ENCODE peak calls at places on chromosome 22, in seven cellular contexts. H is GM20000, T is cardiac fibroblast, Q is astrocyte of the spinal cord, O is endothelial cell of umbilical vein, U is WERI-Rb-1, K is uterus. E is an unnamed sample.

GRCh38 chr22:49040754-49041467 is 786.8 kb downstream of the BRD1 start:
- DNase-seq in H (no peak), T (no peak), Q (no peak), O (no peak), U (no peak), K (no peak), E (no peak)

GRCh38 chr22:27488456-27489224 is 312.9 kb downstream of the MN1 start:
- DNase-seq in H (no peak), T (no peak), Q (no peak), O (peak; percentile 53), U (no peak), K (no peak), E (no peak)

GRCh38 chr22:22422629-22423112 is 85.9 kb downstream of the ZNF280B start:
- DNase-seq in H (peak; percentile 85), T (peak; percentile 77), Q (peak; percentile 51), O (peak; percentile 58), U (peak; percentile 84), K (no peak), E (peak; percentile 80)

GRCh38 chr22:24707477-24707816 is 67.1 kb downstream of the PIWIL3 start:
- DNase-seq in H (no peak), T (no peak), Q (no peak), O (no peak), U (no peak), K (no peak), E (no peak)

GRCh38 chr22:21834869-21835268 is 32.6 kb downstream of the MAPK1 start:
- DNase-seq in H (no peak), T (no peak), Q (no peak), O (no peak), U (no peak), K (no peak), E (no peak)

GRCh38 chr22:35212020-35212419 is 45.3 kb upstream of the HMGXB4 start:
- DNase-seq in H (no peak), T (peak; percentile 52), Q (peak; percentile 33), O (no peak), U (no peak), K (no peak), E (no peak)

GRCh38 chr22:25027552-25027951 is 75.0 kb downstream of the KIAA1671 start:
- DNase-seq in H (no peak), T (no peak), Q (no peak), O (no peak), U (no peak), K (no peak), E (no peak)

GRCh38 chr22:39592104-39593060 is 21.8 kb downstream of the CACNA1I start:
- DNase-seq in H (no peak), T (peak; percentile 78), Q (peak; percentile 77), O (peak; percentile 38), U (peak; percentile 79), K (no peak), E (no peak)

GRCh38 chr22:26573026-26573662 is 16.8 kb downstream of the TPST2 start:
- DNase-seq in H (no peak), T (peak; percentile 36), Q (peak; percentile 42), O (peak; percentile 93), U (no peak), K (peak; percentile 51), E (no peak)

GRCh38 chr22:38138961-38139360 is 28.5 kb upstream of the BAIAP2L2 start:
- DNase-seq in H (no peak), T (no peak), Q (no peak), O (no peak), U (no peak), K (no peak), E (no peak)

GRCh38 chr22:36586250-36586649 is 57.3 kb upstream of the EIF3D start:
- DNase-seq in H (no peak), T (no peak), Q (no peak), O (no peak), U (no peak), K (no peak), E (no peak)

GRCh38 chr22:36585841-36586240 is 56.9 kb upstream of the EIF3D start:
- DNase-seq in H (no peak), T (no peak), Q (no peak), O (no peak), U (no peak), K (no peak), E (no peak)

GRCh38 chr22:36588285-36588684 is 59.3 kb upstream of the EIF3D start:
- DNase-seq in H (no peak), T (no peak), Q (no peak), O (no peak), U (no peak), K (no peak), E (no peak)

GRCh38 chr22:36586852-36587251 is 57.9 kb upstream of the EIF3D start:
- DNase-seq in H (no peak), T (no peak), Q (no peak), O (no peak), U (no peak), K (no peak), E (no peak)

DNA sequence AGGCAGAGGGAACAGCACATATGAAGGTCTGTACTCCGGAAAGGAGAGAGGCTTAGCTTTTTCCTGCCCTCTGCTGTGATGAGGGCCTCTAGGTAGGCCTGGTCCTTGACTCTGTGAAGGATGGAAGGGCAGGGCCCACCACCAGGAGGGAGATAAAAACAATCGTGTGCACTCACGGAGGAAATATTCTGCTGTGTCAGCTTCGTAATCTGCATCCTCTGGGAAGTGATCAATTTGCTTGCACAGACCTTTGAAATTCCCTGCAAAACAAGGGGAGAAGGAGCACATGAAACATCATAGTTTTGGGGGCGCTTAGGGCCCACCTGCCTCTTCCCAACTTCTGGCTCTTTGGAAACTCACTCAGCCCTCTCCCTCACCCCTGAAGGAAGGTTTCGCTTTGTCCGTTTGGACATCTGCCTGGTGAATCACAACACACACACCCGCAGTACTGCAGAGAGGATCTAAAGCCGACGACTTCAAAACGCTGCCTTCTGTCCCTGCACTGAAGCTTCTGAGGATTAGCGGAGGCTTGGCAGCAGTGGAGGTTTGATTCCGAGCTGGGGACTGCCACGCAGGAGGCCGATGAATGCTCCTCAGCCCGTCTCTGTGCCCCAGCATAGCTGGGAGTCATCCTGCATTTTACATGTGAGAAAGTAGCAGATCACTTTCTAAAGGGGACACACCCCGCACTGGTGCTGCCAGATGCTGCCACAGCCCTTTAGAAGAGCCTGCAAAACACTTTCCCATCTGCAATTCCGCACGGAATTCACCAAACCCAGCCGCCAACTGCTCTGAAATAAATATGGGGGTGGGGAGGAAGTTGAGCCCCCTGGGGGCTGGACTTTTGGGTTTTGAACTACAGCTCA is 58.6 kb upstream of the EIF3D start:
- DNase-seq in H (no peak), T (peak; percentile 59), Q (peak; percentile 38), O (no peak), U (peak; percentile 72), K (no peak), E (no peak)
- TF ChIP-seq CTCF in H (no peak), T (no peak), Q (no peak), O (no peak), U (no peak), K (no peak), E (no peak)

GRCh38 chr22:45311033-45311531 is 1.3 kb downstream of the FAM118A start:
- DNase-seq in H (no peak), T (no peak), Q (no peak), O (no peak), U (no peak), K (no peak), E (no peak)

GRCh38 chr22:45308624-45309421 is 911 bp upstream of the FAM118A start:
- DNase-seq in H (no peak), T (no peak), Q (no peak), O (no peak), U (no peak), K (no peak), E (no peak)

GRCh38 chr22:45312415-45312814 is 2.7 kb downstream of the FAM118A start:
- DNase-seq in H (no peak), T (no peak), Q (no peak), O (no peak), U (no peak), K (no peak), E (no peak)

GRCh38 chr22:45310331-45311032 is 748 bp downstream of the FAM118A start:
- DNase-seq in H (no peak), T (peak; percentile 9), Q (no peak), O (peak; percentile 21), U (no peak), K (peak; percentile 38), E (no peak)

DNA sequence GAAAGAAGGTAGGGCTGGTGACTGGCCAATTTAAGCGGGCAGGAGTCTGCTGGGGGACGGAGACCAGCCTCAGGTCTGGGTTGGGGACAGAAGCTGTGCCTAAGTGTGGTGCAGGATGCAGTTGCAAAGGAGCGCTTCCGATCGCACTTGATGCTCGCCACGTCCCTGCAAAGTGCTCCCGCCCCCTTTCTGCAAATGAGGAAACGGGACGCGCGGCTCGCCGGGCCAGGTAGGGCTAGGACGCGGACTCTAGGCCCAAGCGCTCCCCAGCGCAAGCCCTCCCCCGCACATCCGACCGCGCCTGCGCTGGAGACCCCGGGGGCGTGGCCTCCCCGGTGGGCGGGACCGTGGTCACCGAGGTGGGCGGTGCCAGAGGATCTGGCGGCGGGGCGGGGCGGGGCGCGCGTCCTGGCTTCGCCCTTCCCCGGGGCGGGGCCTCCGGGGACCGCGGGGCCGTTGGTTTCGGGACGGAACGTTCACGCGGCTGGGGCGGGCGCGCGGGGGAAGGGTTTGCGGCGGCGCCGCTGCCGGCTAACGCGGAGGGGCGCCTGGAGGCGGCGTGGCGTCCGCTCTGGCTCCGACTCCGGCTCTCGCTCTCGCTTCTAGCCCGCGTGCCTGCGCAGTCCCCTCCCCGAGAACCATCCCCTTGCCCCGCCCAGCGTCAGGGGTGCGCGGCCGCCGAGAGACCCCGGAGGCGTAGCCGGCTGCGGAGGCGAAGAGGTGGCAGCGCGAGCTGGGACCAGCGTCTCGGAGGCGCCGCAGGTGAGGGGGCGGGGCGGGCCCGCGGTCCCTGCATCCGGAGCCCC is at the start of gene FAM118A:
- DNase-seq in H (peak; percentile 99), T (peak; percentile 91), Q (peak; percentile 93), O (peak; percentile 91), U (peak; percentile 91), K (peak; percentile 90), E (peak; percentile 98)
- TF ChIP-seq CTCF in H (no peak), T (no peak), Q (no peak), O (no peak), U (peak; percentile 16), K (no peak), E (peak; percentile 17)

DNA sequence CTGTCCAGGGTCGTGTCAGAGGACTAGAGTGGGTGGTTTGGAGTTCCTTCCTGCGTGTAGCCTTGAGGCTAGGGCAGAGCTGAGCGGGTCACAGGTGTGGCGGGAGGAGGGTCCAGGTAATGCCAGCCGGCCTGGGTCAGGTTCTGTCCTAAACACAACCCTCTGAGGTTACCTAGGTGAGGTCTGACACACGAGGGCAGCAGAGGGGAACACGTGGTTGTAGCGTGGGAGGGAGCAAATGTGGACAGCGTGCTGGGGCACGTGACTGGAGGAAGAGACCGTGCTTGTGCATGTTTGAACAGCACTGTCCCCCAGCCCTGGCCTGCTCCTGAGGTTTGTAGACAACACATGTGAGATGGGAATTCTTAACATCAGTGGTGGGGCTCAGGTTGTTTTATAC is 13.1 kb downstream of the MOV10L1 start:
- DNase-seq in H (no peak), T (no peak), Q (no peak), O (no peak), U (peak; percentile 33), K (no peak), E (peak; percentile 60)
- TF ChIP-seq CTCF in H (no peak), T (no peak), Q (no peak), O (no peak), U (peak; percentile 17), K (no peak), E (peak; percentile 33)

GRCh38 chr22:43789452-43789851 is 22.7 kb downstream of the EFCAB6 start:
- DNase-seq in H (no peak), T (peak; percentile 90), Q (peak; percentile 47), O (no peak), U (no peak), K (peak; percentile 81), E (no peak)

GRCh38 chr22:43782448-43782847 is 29.7 kb downstream of the EFCAB6 start:
- DNase-seq in H (no peak), T (peak; percentile 13), Q (no peak), O (no peak), U (no peak), K (no peak), E (no peak)

GRCh38 chr22:43783777-43784176 is 28.3 kb downstream of the EFCAB6 start:
- DNase-seq in H (no peak), T (no peak), Q (no peak), O (no peak), U (no peak), K (no peak), E (no peak)
- TF ChIP-seq CTCF in H (no peak), T (peak; percentile 13), Q (no peak), O (no peak), U (peak; percentile 24), K (no peak), E (no peak)